ENCODE peak calls at places on chromosomes 1 and 21, in four cellular contexts. W is GM12878, M is SK-N-SH, V is K562. Q is an unnamed sample.
A peak's percentile ranks its signal among the peaks of the same experiment; 100 is the strongest.

GRCh38 chr1:61079898-61080336 is 2.4 kb upstream of the NFIA start:
- DNase-seq in V (peak; percentile 96), W (no peak), M (peak; percentile 72), Q (peak; percentile 77)

GRCh38 chr1:160739098-160739511 is at the start of gene SLAMF7:
- DNase-seq in W (peak; percentile 81), M (no peak), V (peak; percentile 10), Q (no peak)

GRCh38 chr21:34844924-34845238 is 176.1 kb downstream of the CLIC6 start:
- DNase-seq in V (no peak), W (no peak), M (no peak), Q (no peak)

GRCh38 chr21:44927259-44927586 is 6.5 kb upstream of the ITGB2 start:
- DNase-seq in M (no peak), V (no peak), W (no peak), Q (no peak)

GRCh38 chr1:198678901-198679329 is 40.1 kb downstream of the PTPRC start:
- DNase-seq in W (no peak), V (no peak), M (no peak), Q (no peak)

GRCh38 chr1:221565718-221566117 is 176.2 kb downstream of the DUSP10 start:
- DNase-seq in W (no peak), V (no peak), M (no peak), Q (no peak)

GRCh38 chr1:15347182-15347581 is 62.5 kb upstream of the EFHD2 start:
- DNase-seq in V (no peak), M (no peak), W (no peak), Q (no peak)

GRCh38 chr1:99279525-99279924 is 15.2 kb downstream of the PLPPR4 start:
- DNase-seq in W (no peak), M (peak; percentile 59), V (no peak), Q (no peak)

GRCh38 chr1:93021539-93022134 is 57.4 kb upstream of the MTF2 start:
- DNase-seq in W (no peak), M (peak; percentile 54), V (peak; percentile 67), Q (peak; percentile 42)

GRCh38 chr1:38827299-38827698 is 32.3 kb downstream of the RRAGC start:
- DNase-seq in V (no peak), W (no peak), M (no peak), Q (no peak)

GRCh38 chr1:33281554-33282303 is 25.4 kb downstream of the ZNF362 start:
- DNase-seq in W (no peak), V (no peak), M (no peak), Q (no peak)

GRCh38 chr1:13588946-13589345 is 5.3 kb downstream of the PDPN start:
- DNase-seq in M (no peak), V (no peak), W (no peak), Q (no peak)

GRCh38 chr1:91796390-91796654 is 89.6 kb downstream of the TGFBR3 start:
- DNase-seq in W (no peak), V (peak; percentile 13), M (no peak), Q (no peak)

GRCh38 chr1:65734976-65735375 is 57.7 kb upstream of the PDE4B start:
- DNase-seq in M (no peak), V (no peak), W (no peak), Q (no peak)

GRCh38 chr1:156840186-156840585 is 18.7 kb downstream of the INSRR start:
- DNase-seq in V (no peak), W (no peak), M (no peak), Q (no peak)

GRCh38 chr1:2528966-2529750 is 905 bp downstream of the HES5 start:
- DNase-seq in M (peak; percentile 71), W (no peak), V (peak; percentile 68), Q (no peak)

GRCh38 chr1:66676616-66677298 is 75.5 kb upstream of the DYNLT5 start:
- DNase-seq in W (no peak), M (no peak), V (no peak), Q (no peak)

GRCh38 chr21:26461500-26461899 is 111.6 kb downstream of the CYYR1 start:
- DNase-seq in W (no peak), V (no peak), M (no peak), Q (no peak)

GRCh38 chr1:244834596-244835275 is 722 bp upstream of the COX20 start:
- DNase-seq in V (peak; percentile 93), W (peak; percentile 88), M (peak; percentile 97), Q (peak; percentile 91)

GRCh38 chr1:244836598-244836997 is 1.1 kb downstream of the COX20 start:
- DNase-seq in W (no peak), M (no peak), V (no peak), Q (no peak)

GRCh38 chr1:244835276-244836134 is at the start of gene COX20:
- DNase-seq in W (peak; percentile 60), V (peak; percentile 98), M (peak; percentile 88), Q (peak; percentile 88)

GRCh38 chr1:244836135-244836521 is 670 bp downstream of the COX20 start:
- DNase-seq in V (peak; percentile 55), M (peak; percentile 41), W (no peak), Q (peak; percentile 13)

GRCh38 chr1:244833734-244834595 is 1.5 kb upstream of the COX20 start:
- DNase-seq in V (peak; percentile 83), M (peak; percentile 70), W (no peak), Q (peak; percentile 98)
- TF ChIP-seq FOXM1 in V (no peak), M (no peak), W (peak; percentile 39), Q (no peak)

GRCh38 chr1:201597551-201598230 is 58.8 kb downstream of the NAV1 start:
- DNase-seq in W (no peak), M (no peak), V (no peak), Q (no peak)
- TF ChIP-seq ZBTB33 in W (no peak), M (no peak), V (no peak), Q (no peak)

GRCh38 chr1:18556364-18556763 is 74.3 kb upstream of the PAX7 start:
- DNase-seq in V (peak; percentile 37), M (peak; percentile 42), W (no peak), Q (peak; percentile 27)

GRCh38 chr1:18555036-18555435 is 74.3 kb downstream of the KLHDC7A start:
- DNase-seq in V (no peak), W (no peak), M (no peak), Q (no peak)

GRCh38 chr1:18554597-18554996 is 73.9 kb downstream of the KLHDC7A start:
- DNase-seq in W (no peak), M (no peak), V (no peak), Q (no peak)

GRCh38 chr1:18560692-18561091 is 70.0 kb upstream of the PAX7 start:
- DNase-seq in W (no peak), M (no peak), V (peak; percentile 22), Q (peak; percentile 13)

DNA sequence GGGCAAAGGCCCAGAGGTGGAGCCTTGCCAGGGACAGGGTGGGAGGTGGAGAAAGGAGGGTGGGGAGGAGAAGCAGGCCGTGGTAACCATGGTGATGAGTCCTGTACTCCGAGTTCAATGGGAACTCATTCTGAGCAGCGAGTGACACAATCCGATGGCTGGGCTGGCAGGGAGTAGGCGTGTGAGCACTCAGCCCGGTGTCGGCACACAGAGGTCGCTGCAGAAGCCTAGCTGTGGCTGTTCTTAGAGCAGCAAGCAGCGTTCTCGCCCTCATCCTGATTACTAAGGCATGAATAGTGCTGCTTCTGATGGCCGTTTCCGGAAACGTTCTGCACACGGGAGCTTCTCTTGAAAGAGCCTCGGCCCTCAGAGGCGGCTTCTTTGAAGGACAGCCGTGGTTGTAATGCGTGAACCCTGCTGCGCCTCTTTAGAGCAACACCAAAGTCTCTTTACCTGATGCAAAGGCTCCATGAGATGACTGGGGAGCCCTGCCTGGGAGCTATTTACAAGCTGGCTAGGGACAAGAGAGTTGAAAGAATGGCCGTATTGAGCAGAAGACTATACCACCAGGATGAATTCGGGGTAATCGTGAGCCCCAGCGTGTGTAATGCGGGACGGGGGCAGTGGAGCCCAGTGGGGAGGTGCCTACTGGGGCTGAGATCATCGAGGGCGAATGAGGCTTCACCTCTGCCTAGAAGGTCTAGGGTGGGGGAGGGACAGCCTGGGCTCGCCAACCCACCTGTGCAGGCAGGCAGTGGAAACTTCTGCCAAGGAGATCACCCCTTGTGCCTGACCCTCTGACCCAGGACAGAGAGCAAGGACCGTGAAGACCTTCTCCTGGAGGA is 72.8 kb upstream of the PAX7 start:
- DNase-seq in M (no peak), W (no peak), V (peak; percentile 12), Q (peak; percentile 21)
- TF ChIP-seq FOXM1 in M (no peak), W (no peak), V (no peak), Q (no peak)

GRCh38 chr1:243428617-243429342 is 172.9 kb downstream of the SDCCAG8 start:
- DNase-seq in V (no peak), W (no peak), M (no peak), Q (no peak)
- TF ChIP-seq ZBTB33 in V (no peak), W (no peak), M (no peak), Q (no peak)

GRCh38 chr1:185265314-185265713 is 51.7 kb downstream of the IVNS1ABP start:
- DNase-seq in W (no peak), V (no peak), M (no peak), Q (no peak)

GRCh38 chr1:185263780-185264179 is 53.3 kb downstream of the IVNS1ABP start:
- DNase-seq in V (peak; percentile 55), W (no peak), M (no peak), Q (no peak)

GRCh38 chr1:185260611-185261010 is 56.4 kb downstream of the IVNS1ABP start:
- DNase-seq in V (no peak), W (no peak), M (no peak), Q (no peak)

GRCh38 chr1:185263292-185263691 is 53.8 kb downstream of the IVNS1ABP start:
- DNase-seq in M (no peak), V (no peak), W (no peak), Q (no peak)

GRCh38 chr1:185262151-185262550 is 54.9 kb downstream of the IVNS1ABP start:
- DNase-seq in W (no peak), V (no peak), M (no peak), Q (no peak)
- TF ChIP-seq FOXM1 in W (no peak), V (no peak), M (no peak), Q (no peak)

Q was measured in HepG2.